ENCODE peak calls at places on chromosomes 1 and 21, in eight cellular contexts. R is GM12878, B is A549, D is ovary, A is sigmoid colon, E is body of pancreas, V is prostate gland, I is transverse colon. W is an unnamed sample.
A peak's percentile ranks its signal among the peaks of the same experiment; 100 is the strongest.

GRCh38 chr1:236951672-236952071 is 52.6 kb downstream of the MT1HL1 start:
- DNase-seq in R (no peak), B (no peak), D (no peak), A (no peak), E (no peak), V (no peak), I (no peak), W (no peak)

GRCh38 chr21:30733026-30733425 is 14.0 kb downstream of the KRTAP21-2 start:
- DNase-seq in R (no peak), B (no peak), D (no peak), A (no peak), E (no peak), V (no peak), I (no peak), W (no peak)

GRCh38 chr1:226603030-226603960 is 54.7 kb downstream of the STUM start:
- DNase-seq in R (no peak), B (no peak), D (peak; percentile 53), A (peak; percentile 83), E (peak; percentile 35), V (peak; percentile 74), I (peak; percentile 40), W (no peak)

GRCh38 chr1:89104147-89104546 is 21.8 kb downstream of the GBP2 start:
- DNase-seq in R (no peak), B (no peak), D (no peak), A (no peak), E (no peak), V (no peak), I (no peak), W (no peak)

GRCh38 chr1:85343213-85343611 is 66.8 kb upstream of the BCL10 start:
- DNase-seq in R (no peak), B (no peak), D (no peak), A (no peak), E (peak; percentile 26), V (no peak), I (no peak), W (no peak)

GRCh38 chr1:2030076-2030870 is 11.1 kb downstream of the GABRD start:
- DNase-seq in R (no peak), B (no peak), D (no peak), A (no peak), E (no peak), V (no peak), I (no peak), W (no peak)

GRCh38 chr1:209805341-209805781 is 581 bp downstream of the IRF6 start:
- DNase-seq in R (no peak), B (no peak), D (no peak), A (no peak), E (peak; percentile 48), V (no peak), I (peak; percentile 46), W (no peak)

GRCh38 chr1:31577515-31578191 is 1.3 kb downstream of the TINAGL1 start:
- DNase-seq in R (no peak), B (peak; percentile 49), D (no peak), A (peak; percentile 78), E (no peak), V (no peak), I (no peak), W (no peak)

GRCh38 chr1:85078903-85079302 is 30.6 kb upstream of the MCOLN3 start:
- DNase-seq in R (no peak), B (peak; percentile 6), D (no peak), A (no peak), E (no peak), V (no peak), I (no peak), W (no peak)

GRCh38 chr1:222769968-222770620 is 33.1 kb downstream of the FAM177B start:
- DNase-seq in R (no peak), B (no peak), D (no peak), A (no peak), E (no peak), V (no peak), I (no peak), W (no peak)

GRCh38 chr1:234658143-234658542 is 48.2 kb upstream of the IRF2BP2 start:
- DNase-seq in R (no peak), B (peak; percentile 48), D (no peak), A (no peak), E (peak; percentile 86), V (peak; percentile 54), I (peak; percentile 18), W (no peak)

GRCh38 chr1:94539496-94539895 is 2.1 kb downstream of the F3 start:
- DNase-seq in R (no peak), B (no peak), D (no peak), A (no peak), E (no peak), V (no peak), I (no peak), W (no peak)

GRCh38 chr1:89457046-89457445 is 67.6 kb upstream of the LRRC8B start:
- DNase-seq in R (no peak), B (no peak), D (no peak), A (no peak), E (no peak), V (no peak), I (no peak), W (no peak)

GRCh38 chr1:54742262-54742661 is 22.1 kb downstream of the PARS2 start:
- DNase-seq in R (no peak), B (no peak), D (no peak), A (no peak), E (no peak), V (no peak), I (no peak), W (no peak)

GRCh38 chr1:94754101-94754500 is 66.1 kb upstream of the SLC44A3 start:
- DNase-seq in R (no peak), B (no peak), D (no peak), A (no peak), E (no peak), V (no peak), I (no peak), W (no peak)

GRCh38 chr1:46044116-46044515 is 88.3 kb downstream of the PIK3R3 start:
- DNase-seq in R (no peak), B (no peak), D (no peak), A (peak; percentile 21), E (no peak), V (no peak), I (no peak), W (no peak)

GRCh38 chr1:54296666-54297065 is 96.7 kb downstream of the MRPL37 start:
- DNase-seq in R (no peak), B (no peak), D (no peak), A (no peak), E (no peak), V (no peak), I (no peak), W (no peak)

GRCh38 chr1:36486088-36486435 is 3.3 kb upstream of the CSF3R start:
- DNase-seq in R (no peak), B (no peak), D (no peak), A (no peak), E (no peak), V (no peak), I (no peak), W (no peak)
- TF ChIP-seq POLR2A in R (no peak), B (no peak), D (no peak), A (no peak), E (no peak), V (no peak), I (no peak), W (no peak)

DNA sequence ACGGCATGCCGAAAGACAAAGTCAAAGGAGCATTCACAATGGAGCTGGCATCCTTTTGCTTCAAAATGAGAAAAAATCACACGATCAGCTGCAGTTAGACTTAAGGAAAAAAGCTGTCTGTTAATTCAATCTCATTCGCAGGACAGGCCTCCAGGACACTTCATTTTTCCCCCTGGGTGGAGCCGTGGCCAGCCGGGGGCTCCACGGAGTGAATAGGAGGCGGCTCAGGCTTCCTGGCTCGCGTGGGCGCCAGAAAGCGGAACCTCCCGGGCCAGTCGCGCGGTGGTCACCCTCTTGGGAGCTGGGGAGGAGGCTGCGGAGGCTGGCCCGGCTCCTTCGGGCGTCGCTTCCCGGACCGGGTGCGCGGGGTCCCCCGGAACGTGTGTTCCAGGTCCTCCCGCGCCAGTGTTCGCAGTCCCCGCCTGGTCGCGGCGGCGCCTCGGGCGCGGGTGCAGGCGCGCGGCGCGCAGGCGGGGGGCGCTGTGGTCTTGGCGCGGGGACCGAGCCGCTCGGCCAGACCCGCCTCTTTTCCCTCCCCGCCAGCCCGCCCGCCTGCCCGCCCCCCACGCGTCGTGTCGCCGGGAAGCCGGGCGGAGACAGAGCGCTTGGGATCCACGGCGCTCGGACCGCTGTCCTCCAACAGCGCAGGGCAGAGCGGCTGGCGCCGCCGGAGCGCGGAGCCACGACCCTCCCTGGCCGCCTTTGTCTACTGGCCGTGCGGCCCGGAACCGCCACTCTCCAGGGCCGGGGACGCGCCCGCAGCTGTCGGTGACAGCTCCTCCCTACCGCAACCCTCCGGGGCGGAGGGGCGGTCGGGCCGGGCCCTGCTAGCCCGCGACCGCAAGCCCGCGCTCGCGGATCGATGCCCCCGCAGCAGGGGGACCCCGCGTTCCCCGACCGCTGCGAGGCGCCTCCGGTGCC is at the start of gene RHOU:
- DNase-seq in R (no peak), B (peak; percentile 67), D (peak; percentile 89), A (peak; percentile 89), E (peak; percentile 77), V (peak; percentile 74), I (peak; percentile 80), W (peak; percentile 24)
- TF ChIP-seq POLR2A in R (no peak), B (peak; percentile 37), D (peak; percentile 55), A (peak; percentile 47), E (peak; percentile 87), V (peak; percentile 65), I (peak; percentile 83), W (no peak)

GRCh38 chr1:44632511-44633072 is 41.7 kb downstream of the TMEM53 start:
- DNase-seq in R (no peak), B (no peak), D (no peak), A (no peak), E (no peak), V (no peak), I (no peak), W (no peak)

GRCh38 chr1:44630116-44630515 is 44.2 kb downstream of the TMEM53 start:
- DNase-seq in R (no peak), B (no peak), D (no peak), A (no peak), E (no peak), V (no peak), I (no peak), W (no peak)

GRCh38 chr1:44631333-44631646 is 43.0 kb downstream of the TMEM53 start:
- DNase-seq in R (no peak), B (no peak), D (no peak), A (no peak), E (no peak), V (peak; percentile 10), I (no peak), W (no peak)

GRCh38 chr1:44628962-44629756 is 45.1 kb downstream of the TMEM53 start:
- DNase-seq in R (no peak), B (peak; percentile 37), D (no peak), A (no peak), E (no peak), V (no peak), I (no peak), W (no peak)

GRCh38 chr1:44631647-44632510 is 42.4 kb downstream of the TMEM53 start:
- DNase-seq in R (peak; percentile 37), B (peak; percentile 83), D (peak; percentile 95), A (peak; percentile 95), E (peak; percentile 93), V (peak; percentile 78), I (peak; percentile 93), W (peak; percentile 94)
- TF ChIP-seq POLR2A in R (peak; percentile 91), B (peak; percentile 30), D (peak; percentile 73), A (peak; percentile 53), E (peak; percentile 86), V (peak; percentile 31), I (peak; percentile 84), W (peak; percentile 95)

DNA sequence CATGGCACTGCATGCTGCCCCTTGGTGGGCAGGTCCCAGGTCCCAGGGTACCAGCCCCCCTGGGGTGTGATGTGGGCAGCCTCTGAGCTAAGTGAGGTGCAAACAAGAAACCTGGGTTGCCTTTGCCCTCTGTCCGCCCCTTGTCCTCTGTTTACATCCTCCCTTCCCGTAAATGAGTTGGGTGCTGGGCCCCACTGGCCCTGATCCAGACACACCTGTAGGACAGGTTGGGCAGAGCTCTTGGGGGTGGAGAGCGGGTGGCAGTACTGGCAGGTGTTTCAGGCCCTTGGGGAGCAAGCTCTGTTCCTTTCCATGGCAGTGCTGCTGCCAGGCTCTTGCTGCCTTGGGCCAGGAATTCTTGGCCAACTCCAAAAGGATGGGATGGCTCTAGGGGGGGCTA is 35.8 kb downstream of the ELF3 start:
- DNase-seq in R (no peak), B (no peak), D (no peak), A (no peak), E (peak; percentile 97), V (peak; percentile 94), I (peak; percentile 93), W (no peak)
- TF ChIP-seq POLR2A in R (no peak), B (no peak), D (no peak), A (peak; percentile 24), E (peak; percentile 61), V (peak; percentile 10), I (peak; percentile 84), W (no peak)

W was measured in GM12892.